ENCODE peak calls at places on chromosomes 5 and 9, in six cellular contexts. F is suprapubic skin; X is tibial nerve; M is CD4-positive, CD25-positive, alpha-beta regulatory T cell; S is neuronal stem cell; G is stomach. Y is an unnamed sample.

GRCh38 chr5:41338276-41338675 is 124.9 kb upstream of the C6 start:
- DNase-seq in M (no peak), S (no peak), G (no peak), X (no peak), F (no peak), Y (no peak)

GRCh38 chr9:111720170-111720569 is 58.8 kb downstream of the GNG10 start:
- DNase-seq in M (no peak), G (no peak), X (no peak), S (no peak), F (no peak), Y (no peak)

GRCh38 chr5:103402861-103403260 is 144.3 kb downstream of the MACIR start:
- DNase-seq in M (no peak), S (no peak), F (no peak), X (no peak), G (no peak), Y (no peak)

GRCh38 chr9:86200599-86201162 is 58.8 kb downstream of the C9orf153 start:
- DNase-seq in M (no peak), X (no peak), S (no peak), G (no peak), F (no peak), Y (no peak)

GRCh38 chr5:146877783-146878470 is 630 bp downstream of the PPP2R2B start:
- DNase-seq in F (no peak), G (no peak), M (peak), S (peak), X (no peak), Y (no peak)

GRCh38 chr9:129968690-129969485 is 74.1 kb downstream of the FNBP1 start:
- DNase-seq in M (no peak), S (no peak), G (no peak), F (no peak), X (no peak), Y (no peak)

GRCh38 chr9:110602281-110602680 is 22.7 kb upstream of the SVEP1 start:
- DNase-seq in M (no peak), S (no peak), G (no peak), F (no peak), X (no peak), Y (no peak)

GRCh38 chr5:178769617-178770290 is 39.3 kb upstream of the ZNF354A start:
- DNase-seq in M (no peak), S (no peak), G (peak), F (no peak), X (no peak), Y (no peak)

GRCh38 chr5:68898961-68899471 is 194.8 kb upstream of the SLC30A5 start:
- DNase-seq in S (no peak), G (no peak), X (no peak), M (no peak), F (no peak), Y (no peak)

GRCh38 chr5:139707445-139708003 is 59.4 kb downstream of the CXXC5 start:
- DNase-seq in F (no peak), G (no peak), X (no peak), S (no peak), M (no peak), Y (no peak)

GRCh38 chr9:83002329-83002728 is 60.6 kb downstream of the RASEF start:
- DNase-seq in G (no peak), S (no peak), X (no peak), M (no peak), F (no peak), Y (no peak)

GRCh38 chr5:81896764-81897163 is 75.1 kb upstream of the ATG10 start:
- DNase-seq in X (no peak), S (no peak), M (no peak), F (no peak), G (no peak), Y (no peak)

GRCh38 chr9:125663127-125663526 is 43.9 kb downstream of the MAPKAP1 start:
- DNase-seq in M (no peak), X (no peak), S (no peak), F (no peak), G (no peak), Y (peak)

GRCh38 chr5:179833056-179833708 is 12.5 kb downstream of the SQSTM1 start:
- DNase-seq in X (no peak), G (no peak), S (no peak), M (no peak), F (no peak), Y (no peak)

GRCh38 chr5:80961376-80962281 is 1.5 kb downstream of the RASGRF2 start:
- DNase-seq in F (no peak), G (no peak), X (no peak), M (no peak), S (peak), Y (no peak)

GRCh38 chr5:156826150-156826549 is 23.9 kb upstream of the PPP1R2B start:
- DNase-seq in G (no peak), F (no peak), X (no peak), S (no peak), M (no peak), Y (no peak)

DNA sequence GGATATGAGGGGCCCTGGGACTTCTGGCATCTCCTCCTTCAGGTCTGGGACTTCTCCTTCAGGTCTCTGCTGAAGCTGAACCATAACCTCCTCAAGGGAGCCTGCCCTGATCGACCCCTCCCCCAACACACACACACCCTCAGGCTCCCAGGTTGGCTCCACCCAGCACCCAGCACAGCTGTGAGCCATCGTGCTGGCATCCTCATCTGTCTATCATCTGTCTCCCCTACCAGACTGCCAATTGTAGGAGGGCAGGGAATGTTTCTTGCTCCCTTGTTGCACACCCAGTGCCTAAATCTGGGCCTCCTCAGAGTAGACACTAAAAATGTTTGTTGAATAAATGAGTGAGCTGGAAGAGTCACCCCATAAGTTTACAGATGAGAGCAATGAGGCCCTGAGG is 71.4 kb downstream of the LRSAM1 start:
- DNase-seq in X (no peak), M (no peak), S (no peak), F (no peak), G (no peak), Y (no peak)
- H3K27ac ChIP-seq in X (peak), M (no peak), S (no peak), F (peak), G (peak), Y (peak)

DNA sequence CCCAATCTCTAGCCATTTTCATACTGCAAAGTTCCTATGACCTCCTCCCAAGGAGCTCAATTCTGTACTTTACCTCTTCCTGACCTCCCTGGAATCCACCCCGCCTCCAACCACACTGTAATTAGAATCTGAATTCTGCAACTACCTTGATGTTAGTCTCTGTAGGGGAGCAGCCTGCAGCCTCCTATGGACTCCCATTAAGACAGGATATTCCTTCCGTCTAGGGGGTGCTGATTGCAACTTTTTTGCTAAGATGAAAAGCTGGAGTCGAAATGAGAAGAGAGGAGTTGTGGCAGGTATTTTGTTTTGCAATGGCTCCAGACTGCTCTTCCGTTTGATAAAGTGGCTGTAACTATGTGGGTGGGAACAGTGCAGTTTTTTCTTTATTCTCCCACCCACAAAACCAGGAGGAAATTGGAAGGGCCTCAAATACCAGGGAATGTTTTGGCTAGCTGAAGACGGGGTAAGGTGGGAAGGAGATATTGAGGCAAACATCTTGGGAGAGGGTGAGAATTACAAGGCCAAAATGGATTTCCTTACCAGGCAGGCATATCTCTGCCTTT is 23.8 kb downstream of the ANXA2R start:
- DNase-seq in G (no peak), S (no peak), F (no peak), X (no peak), M (no peak), Y (no peak)
- H3K27ac ChIP-seq in G (no peak), S (no peak), F (no peak), X (no peak), M (peak), Y (peak)

GRCh38 chr9:107848598-107848997 is 359.0 kb upstream of the KLF4 start:
- DNase-seq in X (no peak), F (no peak), S (no peak), G (no peak), M (no peak), Y (no peak)
- H3K27ac ChIP-seq in X (no peak), F (peak), S (no peak), G (no peak), M (no peak), Y (no peak)

DNA sequence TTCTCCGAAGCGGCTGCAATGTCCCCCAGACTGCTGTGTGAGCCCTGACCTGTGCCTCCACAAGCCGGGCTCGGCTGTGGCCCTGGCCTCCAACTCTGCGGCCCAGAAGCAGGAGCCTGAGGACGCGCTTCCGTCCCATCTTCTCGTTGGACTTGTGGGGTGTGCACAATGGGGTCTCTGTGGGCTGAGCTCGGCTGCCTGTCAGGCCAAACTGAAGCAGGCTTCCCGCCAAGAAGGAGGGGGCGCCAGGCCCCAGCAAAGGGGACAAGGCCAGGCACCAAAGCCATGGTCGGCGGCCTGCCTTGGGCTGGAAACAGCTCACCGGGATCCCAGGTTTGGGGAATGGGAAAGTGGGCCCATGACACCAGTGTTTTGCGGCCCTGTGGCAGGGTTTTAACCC is 4.1 kb downstream of the NOTCH1 start:
- DNase-seq in F (no peak), X (no peak), S (no peak), G (no peak), M (no peak), Y (no peak)
- H3K27ac ChIP-seq in F (no peak), X (peak), S (peak), G (no peak), M (no peak), Y (no peak)

DNA sequence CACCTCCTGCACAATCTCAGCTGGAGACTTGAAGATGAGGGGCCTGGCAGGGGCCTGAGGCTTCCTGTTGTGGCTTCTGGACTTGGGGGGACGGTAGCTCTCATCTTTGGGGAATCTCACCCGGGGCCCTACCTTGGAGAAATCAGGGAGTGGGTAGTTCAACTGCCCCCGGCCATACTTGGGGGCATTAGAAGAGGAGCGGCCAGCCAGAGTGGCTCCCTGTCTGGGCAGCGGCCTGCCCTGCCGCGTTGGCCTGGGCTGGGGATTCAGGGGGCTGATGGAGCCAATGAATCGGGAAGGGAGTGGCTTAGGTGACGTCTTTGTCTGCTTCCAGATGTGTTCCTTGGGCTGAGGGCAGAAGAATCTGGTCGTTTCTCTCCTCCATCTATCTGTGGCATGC is 11.2 kb downstream of the AKNA start:
- DNase-seq in S (no peak), F (no peak), M (no peak), X (no peak), G (no peak), Y (no peak)
- H3K27ac ChIP-seq in S (no peak), F (no peak), M (peak), X (no peak), G (no peak), Y (no peak)

DNA sequence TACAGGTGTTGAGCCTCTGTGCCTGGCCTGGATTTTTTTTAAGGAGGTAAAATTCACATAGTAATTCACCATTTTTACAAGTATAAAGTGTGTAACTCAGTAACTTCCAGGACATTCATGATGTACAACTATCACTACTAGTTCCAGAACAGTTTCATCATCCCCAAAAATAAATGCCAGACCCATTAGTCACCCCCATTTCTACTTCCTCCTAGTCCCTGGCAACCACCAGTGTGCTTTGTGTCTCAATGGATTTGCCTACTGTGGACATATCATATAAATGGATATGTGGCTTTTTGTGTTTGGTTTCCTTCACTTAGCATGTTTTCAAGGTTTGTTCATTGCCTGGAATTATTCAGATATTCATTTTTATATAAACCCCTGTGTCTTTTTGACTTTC is 72.5 kb upstream of the PANK3 start:
- DNase-seq in G (no peak), M (no peak), S (no peak), X (no peak), F (no peak), Y (no peak)
- H3K27ac ChIP-seq in G (no peak), M (no peak), S (no peak), X (no peak), F (no peak), Y (no peak)

Y was measured in Panc1.